ENCODE peak calls at places on chromosomes 7 and 10, in five cellular contexts. One of them, this sample, is unnamed.

GRCh38 chr10:7722927-7723529 is 19.9 kb downstream of the ITIH2 start:
- DNase-seq in NCI-H1417: no peak
- DNase-seq in HL-60: no peak
- DNase-seq in NCI-H1105: no peak
- DNase-seq in activated CD4-positive, alpha-beta T cell treated with anti-CD3 and anti-CD28 coated beads for 36 hours: no peak
- DNase-seq in this sample: no peak

GRCh38 chr7:16740623-16740953 is 13.0 kb upstream of the TSPAN13 start:
- DNase-seq in NCI-H1105: no peak
- DNase-seq in activated CD4-positive, alpha-beta T cell treated with anti-CD3 and anti-CD28 coated beads for 36 hours: no peak
- DNase-seq in NCI-H1417: no peak
- DNase-seq in HL-60: no peak
- DNase-seq in this sample: no peak

GRCh38 chr10:71728218-71728737 is 8.7 kb upstream of the C10orf105 start:
- DNase-seq in HL-60: no peak
- DNase-seq in NCI-H1417: no peak
- DNase-seq in activated CD4-positive, alpha-beta T cell treated with anti-CD3 and anti-CD28 coated beads for 36 hours: no peak
- DNase-seq in NCI-H1105: no peak
- DNase-seq in this sample: no peak

GRCh38 chr7:130899071-130899451 is 165.1 kb upstream of the KLF14 start:
- DNase-seq in HL-60: no peak
- DNase-seq in NCI-H1105: no peak
- DNase-seq in NCI-H1417: no peak
- DNase-seq in activated CD4-positive, alpha-beta T cell treated with anti-CD3 and anti-CD28 coated beads for 36 hours: no peak
- DNase-seq in this sample: no peak

GRCh38 chr10:59675812-59676211 is 33.8 kb downstream of the SLC16A9 start:
- DNase-seq in NCI-H1417: no peak
- DNase-seq in activated CD4-positive, alpha-beta T cell treated with anti-CD3 and anti-CD28 coated beads for 36 hours: no peak
- DNase-seq in NCI-H1105: no peak
- DNase-seq in HL-60: no peak
- DNase-seq in this sample: no peak

GRCh38 chr10:132459252-132460028 is 62.4 kb downstream of the PWWP2B start:
- DNase-seq in NCI-H1105: no peak
- DNase-seq in HL-60: no peak
- DNase-seq in NCI-H1417: no peak
- DNase-seq in activated CD4-positive, alpha-beta T cell treated with anti-CD3 and anti-CD28 coated beads for 36 hours: peak; percentile 3
- DNase-seq in this sample: no peak

GRCh38 chr7:55052081-55052480 is 33.3 kb downstream of the EGFR start:
- DNase-seq in NCI-H1105: no peak
- DNase-seq in HL-60: no peak
- DNase-seq in NCI-H1417: no peak
- DNase-seq in activated CD4-positive, alpha-beta T cell treated with anti-CD3 and anti-CD28 coated beads for 36 hours: no peak
- DNase-seq in this sample: no peak

GRCh38 chr7:102258073-102258748 is 28.5 kb upstream of the SH2B2 start:
- DNase-seq in activated CD4-positive, alpha-beta T cell treated with anti-CD3 and anti-CD28 coated beads for 36 hours: no peak
- DNase-seq in NCI-H1417: no peak
- DNase-seq in NCI-H1105: no peak
- DNase-seq in HL-60: no peak
- DNase-seq in this sample: no peak

GRCh38 chr7:108824840-108825540 is 255.3 kb downstream of the DNAJB9 start:
- DNase-seq in NCI-H1417: no peak
- DNase-seq in HL-60: no peak
- DNase-seq in activated CD4-positive, alpha-beta T cell treated with anti-CD3 and anti-CD28 coated beads for 36 hours: no peak
- DNase-seq in NCI-H1105: no peak
- DNase-seq in this sample: no peak

GRCh38 chr10:42987121-42987541 is 89.7 kb upstream of the RET start:
- DNase-seq in activated CD4-positive, alpha-beta T cell treated with anti-CD3 and anti-CD28 coated beads for 36 hours: no peak
- DNase-seq in NCI-H1417: no peak
- DNase-seq in NCI-H1105: no peak
- DNase-seq in HL-60: no peak
- DNase-seq in this sample: peak; percentile 6

GRCh38 chr7:40757097-40757496 is 622.3 kb downstream of the SUGCT start:
- DNase-seq in NCI-H1105: no peak
- DNase-seq in activated CD4-positive, alpha-beta T cell treated with anti-CD3 and anti-CD28 coated beads for 36 hours: no peak
- DNase-seq in NCI-H1417: no peak
- DNase-seq in HL-60: no peak
- DNase-seq in this sample: no peak

GRCh38 chr10:132742167-132742836 is 43.6 kb downstream of the NKX6-2 start:
- DNase-seq in HL-60: no peak
- DNase-seq in NCI-H1417: no peak
- DNase-seq in NCI-H1105: no peak
- DNase-seq in activated CD4-positive, alpha-beta T cell treated with anti-CD3 and anti-CD28 coated beads for 36 hours: no peak
- DNase-seq in this sample: no peak

GRCh38 chr7:1022801-1023465 is 21.4 kb upstream of the GPR146 start:
- DNase-seq in NCI-H1417: no peak
- DNase-seq in activated CD4-positive, alpha-beta T cell treated with anti-CD3 and anti-CD28 coated beads for 36 hours: no peak
- DNase-seq in NCI-H1105: no peak
- DNase-seq in HL-60: no peak
- DNase-seq in this sample: no peak

This sample was measured in GF-D8.